ENCODE peak calls at places on chromosomes 1 and 21, in five cellular contexts. Q, U, T, H and C are unnamed samples.

GRCh38 chr1:239174880-239175279 is 211.5 kb upstream of the CHRM3 start:
- DNase-seq in Q (no peak), U (no peak), T (no peak), H (no peak), C (no peak)

GRCh38 chr1:199508653-199509052 is 518.9 kb upstream of the NR5A2 start:
- DNase-seq in Q (no peak), U (no peak), T (no peak), H (no peak), C (no peak)

GRCh38 chr21:45262616-45263015 is 25.1 kb downstream of the POFUT2 start:
- DNase-seq in Q (no peak), U (no peak), T (peak; percentile 39), H (peak; percentile 34), C (no peak)

GRCh38 chr1:181175955-181176354 is 87.5 kb downstream of the IER5 start:
- DNase-seq in Q (no peak), U (no peak), T (no peak), H (peak; percentile 39), C (no peak)

GRCh38 chr1:145708063-145708462 is 895 bp upstream of the PDZK1 start:
- DNase-seq in Q (no peak), U (no peak), T (no peak), H (peak; percentile 75), C (no peak)

GRCh38 chr1:15276691-15277090 is 29.7 kb downstream of the FHAD1 start:
- DNase-seq in Q (no peak), U (no peak), T (no peak), H (no peak), C (no peak)

GRCh38 chr1:59383963-59384362 is 87.1 kb downstream of the FGGY start:
- DNase-seq in Q (no peak), U (no peak), T (no peak), H (no peak), C (no peak)

GRCh38 chr21:44842087-44842486 is 24.2 kb upstream of the SUMO3 start:
- DNase-seq in Q (no peak), U (no peak), T (no peak), H (no peak), C (no peak)

GRCh38 chr1:116001739-116002487 is 25.6 kb downstream of the SLC22A15 start:
- DNase-seq in Q (no peak), U (no peak), T (no peak), H (no peak), C (no peak)

GRCh38 chr1:102790997-102791396 is 317.3 kb downstream of the COL11A1 start:
- DNase-seq in Q (no peak), U (no peak), T (no peak), H (no peak), C (no peak)

GRCh38 chr1:23553206-23553895 is 6.0 kb downstream of the ID3 start:
- DNase-seq in Q (no peak), U (no peak), T (no peak), H (no peak), C (no peak)

GRCh38 chr1:147189514-147189913 is 17.2 kb upstream of the PRKAB2 start:
- DNase-seq in Q (no peak), U (no peak), T (no peak), H (no peak), C (no peak)

GRCh38 chr1:185719021-185719420 is 15.2 kb upstream of the HMCN1 start:
- DNase-seq in Q (no peak), U (peak; percentile 88), T (no peak), H (peak; percentile 81), C (no peak)

GRCh38 chr1:3441449-3441848 is 13.0 kb upstream of the ARHGEF16 start:
- DNase-seq in Q (no peak), U (no peak), T (no peak), H (no peak), C (no peak)

GRCh38 chr21:26851109-26851944 is 6.1 kb upstream of the ADAMTS1 start:
- DNase-seq in Q (no peak), U (no peak), T (no peak), H (peak; percentile 69), C (no peak)

GRCh38 chr1:172745014-172745413 is 86.1 kb downstream of the FASLG start:
- DNase-seq in Q (no peak), U (peak; percentile 60), T (no peak), H (peak; percentile 69), C (peak; percentile 9)

GRCh38 chr1:1062364-1063163 is 11.5 kb downstream of the RNF223 start:
- DNase-seq in Q (no peak), U (no peak), T (no peak), H (no peak), C (no peak)

GRCh38 chr1:72433591-72433990 is 151.3 kb upstream of the NEGR1 start:
- DNase-seq in Q (no peak), U (no peak), T (no peak), H (no peak), C (no peak)

GRCh38 chr1:56867491-56867890 is 12.9 kb downstream of the C8A start:
- DNase-seq in Q (no peak), U (no peak), T (no peak), H (no peak), C (no peak)

GRCh38 chr1:244049969-244050834 is 881 bp upstream of the ZBTB18 start:
- DNase-seq in Q (no peak), U (no peak), T (no peak), H (no peak), C (no peak)

GRCh38 chr1:22221233-22221780 is 78.4 kb upstream of the WNT4 start:
- DNase-seq in Q (no peak), U (no peak), T (no peak), H (peak; percentile 33), C (no peak)

GRCh38 chr1:74505133-74505532 is 7.3 kb downstream of the LRRC53 start:
- DNase-seq in Q (no peak), U (no peak), T (peak; percentile 81), H (no peak), C (no peak)

GRCh38 chr1:5768014-5768413 is 224.2 kb downstream of the NPHP4 start:
- DNase-seq in Q (no peak), U (no peak), T (no peak), H (peak; percentile 85), C (no peak)

GRCh38 chr1:207040181-207040533 is 7.6 kb upstream of the C1orf116 start:
- DNase-seq in Q (no peak), U (peak; percentile 50), T (no peak), H (no peak), C (no peak)

GRCh38 chr1:10155087-10155712 is 55.2 kb upstream of the KIF1B start:
- DNase-seq in Q (no peak), U (no peak), T (no peak), H (no peak), C (no peak)

GRCh38 chr1:97063532-97063931 is 341.9 kb downstream of the PTBP2 start:
- DNase-seq in Q (no peak), U (no peak), T (no peak), H (no peak), C (no peak)

GRCh38 chr1:200625381-200625824 is 4.9 kb upstream of the KIF14 start:
- DNase-seq in Q (no peak), U (peak; percentile 12), T (no peak), H (no peak), C (no peak)

GRCh38 chr1:91501527-91501859 is 842 bp downstream of the CDC7 start:
- DNase-seq in Q (no peak), U (peak; percentile 47), T (peak; percentile 57), H (no peak), C (peak; percentile 59)

GRCh38 chr1:57616906-57617305 is 193.0 kb upstream of the DAB1 start:
- DNase-seq in Q (no peak), U (no peak), T (no peak), H (no peak), C (no peak)

GRCh38 chr1:165726841-165727240 is 28.5 kb upstream of the ALDH9A1 start:
- DNase-seq in Q (no peak), U (no peak), T (no peak), H (no peak), C (no peak)

GRCh38 chr1:22388666-22389455 is 62.8 kb upstream of the ZBTB40 start:
- DNase-seq in Q (no peak), U (peak; percentile 88), T (no peak), H (no peak), C (no peak)

GRCh38 chr1:23394664-23395063 is 25.0 kb upstream of the ZNF436 start:
- DNase-seq in Q (no peak), U (peak; percentile 96), T (no peak), H (peak; percentile 84), C (no peak)

GRCh38 chr1:178407662-178408061 is 89.1 kb downstream of the CLEC20A start:
- DNase-seq in Q (no peak), U (no peak), T (no peak), H (peak; percentile 51), C (no peak)

GRCh38 chr1:53521900-53522552 is 62.8 kb downstream of the DMRTB1 start:
- DNase-seq in Q (no peak), U (peak; percentile 32), T (no peak), H (no peak), C (no peak)

GRCh38 chr1:39987869-39988268 is 32.9 kb downstream of the MFSD2A start:
- DNase-seq in Q (no peak), U (no peak), T (no peak), H (peak; percentile 30), C (no peak)

GRCh38 chr1:944341-945325 is 14.4 kb downstream of the NOC2L start:
- DNase-seq in Q (no peak), U (no peak), T (no peak), H (no peak), C (no peak)

GRCh38 chr1:47684518-47684917 is 246.7 kb downstream of the FOXD2 start:
- DNase-seq in Q (no peak), U (no peak), T (no peak), H (peak; percentile 28), C (no peak)

GRCh38 chr21:42939581-42940413 is 14.4 kb upstream of the ERVH48-1 start:
- DNase-seq in Q (no peak), U (peak; percentile 95), T (no peak), H (peak; percentile 35), C (no peak)